ENCODE peak calls at places on chromosomes 13 and 19, in seven cellular contexts. I is NCI-H1105 treated with DMSO at 0.1 percent for 48 hours; W is endothelial cell; F is thoracic aorta; B is GM13977; R is smooth muscle cell of the brain vasculature; Q is stimulated activated naive CD8-positive, alpha-beta T cell treated with anti-CD3 and anti-CD28 coated beads, Interleukin-15, amount 100 ng/mL, for 72 hours. N is an unnamed sample.

GRCh38 chr19:42175952-42176648 is 41.4 kb downstream of the DEDD2 start:
- DNase-seq in F (no peak), B (no peak), W (no peak), Q (peak), I (peak), R (no peak), N (no peak)

GRCh38 chr13:40407567-40407966 is 258.9 kb downstream of the FOXO1 start:
- DNase-seq in Q (no peak), R (no peak), I (no peak), B (no peak), W (no peak), F (no peak), N (no peak)

GRCh38 chr19:4578552-4579248 is 19.2 kb upstream of the SEMA6B start:
- DNase-seq in R (no peak), F (no peak), W (no peak), I (no peak), Q (no peak), B (no peak), N (no peak)

GRCh38 chr13:40370662-40371061 is 295.8 kb downstream of the FOXO1 start:
- DNase-seq in Q (no peak), B (no peak), W (no peak), R (no peak), I (no peak), F (no peak), N (no peak)

GRCh38 chr19:392375-392970 is 16.5 kb downstream of the C2CD4C start:
- DNase-seq in F (no peak), B (no peak), Q (no peak), I (no peak), W (no peak), R (no peak), N (no peak)

GRCh38 chr19:2059422-2060201 is 8.6 kb upstream of the MKNK2 start:
- DNase-seq in R (no peak), F (no peak), I (no peak), B (no peak), Q (no peak), W (no peak), N (no peak)

GRCh38 chr13:66532845-66533244 is 697.3 kb downstream of the PCDH9 start:
- DNase-seq in B (no peak), F (no peak), Q (no peak), R (no peak), I (no peak), W (no peak), N (no peak)

GRCh38 chr19:29833614-29834261 is 21.9 kb downstream of the CCNE1 start:
- DNase-seq in R (no peak), B (no peak), W (no peak), F (no peak), I (no peak), Q (no peak), N (no peak)

GRCh38 chr19:2719910-2720776 is 1.0 kb downstream of the DIRAS1 start:
- DNase-seq in Q (no peak), F (no peak), I (no peak), W (no peak), R (no peak), B (peak), N (no peak)

N was measured in GM06990.